ENCODE peak calls at places on chromosomes 4 and X, in seven cellular contexts. I is breast epithelium, W is GM20000, K is GM13976, Q is psoas muscle, S is left lung, A is right lobe of liver. U is an unnamed sample.

GRCh38 chr4:88765729-88766128 is 68.1 kb upstream of the NAP1L5 start:
- DNase-seq in I (peak), W (no peak), K (no peak), Q (peak), S (no peak), A (no peak), U (no peak)

GRCh38 chr4:106365613-106366012 is 3.0 kb downstream of the GIMD1 start:
- DNase-seq in I (no peak), W (no peak), K (no peak), Q (no peak), S (no peak), A (no peak), U (no peak)

GRCh38 chr4:26248647-26249046 is 72.2 kb upstream of the RBPJ start:
- DNase-seq in I (no peak), W (no peak), K (no peak), Q (no peak), S (no peak), A (no peak), U (no peak)

GRCh38 chrX:9566150-9566621 is 101.3 kb downstream of the TBL1X start:
- DNase-seq in I (peak), W (no peak), K (no peak), Q (peak), S (peak), A (peak), U (no peak)

GRCh38 chrX:1477801-1478458 is 25.2 kb upstream of the ASMTL start:
- DNase-seq in I (peak), W (no peak), K (no peak), Q (no peak), S (no peak), A (no peak), U (no peak)

GRCh38 chr4:158020175-158020574 is 152.7 kb downstream of the GASK1B start:
- DNase-seq in I (no peak), W (no peak), K (no peak), Q (no peak), S (peak), A (no peak), U (no peak)

GRCh38 chr4:145171919-145172318 is 8.5 kb downstream of the OTUD4 start:
- DNase-seq in I (no peak), W (no peak), K (no peak), Q (no peak), S (no peak), A (no peak), U (no peak)

GRCh38 chr4:140239311-140239710 is 85.3 kb upstream of the MAML3 start:
- DNase-seq in I (no peak), W (no peak), K (no peak), Q (no peak), S (no peak), A (no peak), U (no peak)

GRCh38 chr4:22897520-22898108 is 204.9 kb downstream of the GBA3 start:
- DNase-seq in I (no peak), W (peak), K (peak), Q (no peak), S (no peak), A (no peak), U (no peak)

GRCh38 chr4:56118055-56118454 is 169.3 kb downstream of the CEP135 start:
- DNase-seq in I (no peak), W (no peak), K (no peak), Q (no peak), S (no peak), A (no peak), U (no peak)
- TF ChIP-seq CTCF in I (no peak), W (no peak), K (no peak), Q (no peak), S (no peak), A (no peak), U (no peak)

DNA sequence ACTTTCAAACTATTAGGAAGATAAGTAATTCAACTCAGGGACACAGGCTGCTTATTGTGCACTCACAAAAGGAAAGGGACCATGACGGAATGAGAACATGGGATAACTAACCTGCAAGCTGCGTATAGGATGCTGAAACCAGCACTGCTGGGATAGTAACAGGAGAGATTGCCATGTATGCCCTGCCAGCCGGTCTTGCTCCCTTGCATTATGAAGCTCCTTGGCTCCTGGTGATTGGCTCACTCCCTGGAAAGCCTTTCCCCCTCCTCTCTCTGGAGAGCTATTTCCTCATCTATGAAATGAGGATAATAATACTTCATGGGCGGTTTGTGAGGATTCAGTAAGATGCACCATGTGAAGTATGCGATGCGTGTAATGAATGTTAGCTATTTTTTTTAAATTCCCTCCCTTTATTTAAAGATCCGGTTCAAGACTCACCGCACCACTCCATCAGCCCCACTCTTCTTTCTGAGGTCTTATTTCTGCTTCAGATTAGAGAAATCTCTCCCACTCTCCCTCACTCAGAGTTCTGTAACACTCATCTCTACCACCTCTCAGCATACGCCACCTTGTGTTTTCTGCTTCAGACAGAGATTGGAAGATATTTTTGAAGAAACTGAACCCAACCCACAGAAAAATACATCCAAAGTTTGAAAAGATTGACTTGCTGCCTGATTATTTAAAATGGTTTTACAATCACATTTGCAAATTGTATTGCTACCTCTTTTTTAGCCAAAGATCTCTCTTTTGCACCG is 18.4 kb downstream of the MSMO1 start:
- DNase-seq in I (no peak), W (no peak), K (no peak), Q (no peak), S (no peak), A (no peak), U (no peak)
- TF ChIP-seq CTCF in I (no peak), W (no peak), K (no peak), Q (no peak), S (no peak), A (no peak), U (peak)

DNA sequence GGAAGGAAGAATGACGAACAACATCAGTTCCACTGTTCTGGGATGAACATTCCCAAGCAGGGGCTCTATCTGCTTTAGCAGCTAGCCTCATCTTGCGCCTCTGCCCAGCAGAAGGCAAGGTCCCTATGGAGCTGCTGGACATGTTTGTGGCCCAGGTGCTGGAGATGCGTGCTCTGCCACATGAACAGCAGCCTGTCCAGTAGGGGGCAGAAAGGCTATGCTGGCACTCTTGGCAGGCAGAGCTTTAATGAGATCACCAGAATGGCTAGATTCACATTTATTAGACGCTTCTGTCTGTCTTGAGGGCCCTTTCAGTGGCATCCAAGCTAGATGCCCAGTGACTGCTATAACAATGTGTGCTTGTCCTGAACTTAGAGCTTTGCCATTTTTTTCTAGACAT is 1826.0 kb downstream of the STIM2 start:
- DNase-seq in I (no peak), W (peak), K (no peak), Q (no peak), S (no peak), A (no peak), U (no peak)
- TF ChIP-seq CTCF in I (no peak), W (no peak), K (peak), Q (no peak), S (no peak), A (no peak), U (peak)

GRCh38 chrX:119574394-119575266 is at the start of gene UBE2A:
- DNase-seq in I (peak), W (peak), K (peak), Q (peak), S (peak), A (peak), U (peak)
- TF ChIP-seq CTCF in I (no peak), W (no peak), K (peak), Q (peak), S (no peak), A (peak), U (peak)

GRCh38 chr4:8316911-8317351 is 47.4 kb downstream of the HTRA3 start:
- DNase-seq in I (no peak), W (no peak), K (no peak), Q (no peak), S (no peak), A (no peak), U (peak)
- TF ChIP-seq CTCF in I (no peak), W (no peak), K (no peak), Q (no peak), S (no peak), A (no peak), U (no peak)

GRCh38 chr4:4595252-4595651 is 53.4 kb upstream of the STX18 start:
- DNase-seq in I (no peak), W (no peak), K (no peak), Q (no peak), S (no peak), A (no peak), U (no peak)
- TF ChIP-seq CTCF in I (no peak), W (no peak), K (no peak), Q (no peak), S (no peak), A (no peak), U (no peak)